ENCODE peak calls at places on chromosome 12, in ten cellular contexts. L is HepG2, P is lower leg skin, X is A549, A is neural progenitor cell, E is ecto neural progenitor cell, N is endothelial cell, Q is G401, I is NCI-H1436, G is hippocampal formation. T is an unnamed sample.
A peak's percentile ranks its signal among the peaks of the same experiment; 100 is the strongest.

GRCh38 chr12:32681272-32681671 is 2.2 kb downstream of the DNM1L start:
- DNase-seq in L (no peak), A (no peak), X (no peak), I (no peak), Q (no peak), E (no peak), G (no peak), N (no peak), P (no peak), T (no peak)

GRCh38 chr12:85424581-85425348 is 144.7 kb downstream of the ALX1 start:
- DNase-seq in G (no peak), N (peak; percentile 32), E (no peak), A (peak; percentile 36), X (peak; percentile 64), P (no peak), Q (no peak), L (peak; percentile 34), I (no peak), T (peak; percentile 63)

GRCh38 chr12:106918746-106919145 is 37.0 kb upstream of the TMEM263 start:
- DNase-seq in Q (peak; percentile 40), X (peak; percentile 43), P (no peak), E (no peak), L (peak; percentile 30), G (no peak), N (peak; percentile 39), A (peak; percentile 86), I (peak; percentile 49), T (peak; percentile 43)

GRCh38 chr12:97276198-97276580 is 186.4 kb upstream of the RMST start:
- DNase-seq in L (no peak), G (peak; percentile 18), A (peak; percentile 94), I (no peak), P (no peak), E (no peak), N (no peak), X (no peak), Q (peak; percentile 4), T (no peak)

GRCh38 chr12:25251749-25252148 is 1.0 kb upstream of the KRAS start:
- DNase-seq in A (no peak), E (no peak), Q (no peak), G (no peak), X (no peak), L (no peak), N (no peak), P (no peak), I (no peak), T (no peak)

GRCh38 chr12:45518516-45519235 is 210.8 kb upstream of the ARID2 start:
- DNase-seq in P (no peak), N (no peak), X (no peak), Q (no peak), A (no peak), L (no peak), I (no peak), G (no peak), E (no peak), T (peak; percentile 70)

GRCh38 chr12:12467222-12467621 is 95.4 kb downstream of the DUSP16 start:
- DNase-seq in A (no peak), E (no peak), X (no peak), G (no peak), L (no peak), N (no peak), P (no peak), I (no peak), Q (no peak), T (no peak)

GRCh38 chr12:46103691-46104090 is 113.3 kb upstream of the SCAF11 start:
- DNase-seq in N (no peak), I (no peak), G (no peak), L (no peak), P (no peak), Q (peak; percentile 41), A (no peak), X (no peak), E (no peak), T (no peak)